ENCODE peak calls at places on chromosomes 6 and 20, in eight cellular contexts. N, O, M, C, Y, E, I and Q are unnamed samples.

GRCh38 chr6:150016324-150017185 is 8.8 kb downstream of the RAET1L start:
- DNase-seq in N (peak; percentile 83), O (peak; percentile 35), M (no peak), C (peak; percentile 74), Y (peak; percentile 18), E (peak; percentile 37), I (peak; percentile 82), Q (peak; percentile 21)

GRCh38 chr20:46011631-46012482 is 3.1 kb downstream of the MMP9 start:
- DNase-seq in N (peak; percentile 90), O (peak; percentile 28), M (no peak), C (peak; percentile 27), Y (no peak), E (no peak), I (peak; percentile 55), Q (no peak)

GRCh38 chr6:33424855-33425667 is 5.2 kb downstream of the SYNGAP1 start:
- DNase-seq in N (no peak), O (no peak), M (no peak), C (no peak), Y (no peak), E (no peak), I (no peak), Q (no peak)

GRCh38 chr6:169190144-169190584 is 63.5 kb downstream of the THBS2 start:
- DNase-seq in N (peak; percentile 93), O (peak; percentile 99), M (no peak), C (no peak), Y (no peak), E (peak; percentile 82), I (no peak), Q (no peak)

GRCh38 chr20:14925286-14925685 is 587.9 kb upstream of the FLRT3 start:
- DNase-seq in N (no peak), O (peak; percentile 25), M (no peak), C (no peak), Y (no peak), E (no peak), I (no peak), Q (no peak)

GRCh38 chr20:48618052-48618451 is 209.7 kb downstream of the PREX1 start:
- DNase-seq in N (no peak), O (no peak), M (no peak), C (no peak), Y (no peak), E (no peak), I (no peak), Q (no peak)

GRCh38 chr6:163720005-163720404 is 305.5 kb downstream of the QKI start:
- DNase-seq in N (no peak), O (no peak), M (no peak), C (no peak), Y (no peak), E (no peak), I (no peak), Q (peak; percentile 28)

GRCh38 chr20:4383966-4384365 is 337.7 kb upstream of the PRND start:
- DNase-seq in N (no peak), O (peak; percentile 63), M (no peak), C (no peak), Y (no peak), E (no peak), I (peak; percentile 81), Q (no peak)

GRCh38 chr20:11675920-11676617 is 241.6 kb upstream of the BTBD3 start:
- DNase-seq in N (no peak), O (peak; percentile 38), M (no peak), C (no peak), Y (no peak), E (no peak), I (no peak), Q (no peak)

GRCh38 chr6:157763894-157764345 is 59.1 kb upstream of the SNX9 start:
- DNase-seq in N (no peak), O (no peak), M (no peak), C (no peak), Y (no peak), E (no peak), I (no peak), Q (no peak)

GRCh38 chr6:170150590-170150945 is 140.3 kb downstream of the DLL1 start:
- DNase-seq in N (no peak), O (no peak), M (no peak), C (no peak), Y (no peak), E (no peak), I (no peak), Q (no peak)

GRCh38 chr20:53934421-53935352 is 135.7 kb downstream of the BCAS1 start:
- DNase-seq in N (no peak), O (peak; percentile 90), M (no peak), C (peak; percentile 49), Y (no peak), E (peak; percentile 50), I (peak; percentile 94), Q (no peak)

GRCh38 chr20:63612276-63612931 is 14.5 kb downstream of the GMEB2 start:
- DNase-seq in N (no peak), O (peak; percentile 31), M (no peak), C (no peak), Y (no peak), E (no peak), I (no peak), Q (no peak)

GRCh38 chr6:15399651-15400470 is 154.0 kb downstream of the JARID2 start:
- DNase-seq in N (peak; percentile 92), O (peak; percentile 79), M (no peak), C (no peak), Y (no peak), E (peak; percentile 75), I (peak; percentile 60), Q (peak; percentile 67)

GRCh38 chr6:42292002-42292735 is 74.5 kb upstream of the MRPS10 start:
- DNase-seq in N (peak; percentile 43), O (peak; percentile 66), M (no peak), C (peak; percentile 18), Y (no peak), E (no peak), I (no peak), Q (no peak)

GRCh38 chr6:107741191-107741680 is 82.9 kb downstream of the SCML4 start:
- DNase-seq in N (peak; percentile 46), O (no peak), M (no peak), C (no peak), Y (no peak), E (no peak), I (no peak), Q (no peak)

GRCh38 chr20:31751126-31751525 is 12.0 kb downstream of the TPX2 start:
- DNase-seq in N (no peak), O (peak; percentile 92), M (no peak), C (no peak), Y (no peak), E (no peak), I (no peak), Q (no peak)